ENCODE peak calls at places on chromosomes 3 and 15, in five cellular contexts. N is NCI-H187, Y is memory B cell, X is NCI-H774, Z is neural progenitor cell. P is an unnamed sample.

GRCh38 chr3:14816359-14816758 is 2.4 kb upstream of the FGD5 start:
- DNase-seq in N (no peak), Y (no peak), X (no peak), Z (no peak), P (no peak)

GRCh38 chr3:179149239-179149887 is 1.2 kb downstream of the PIK3CA start:
- DNase-seq in N (peak), Y (peak), X (no peak), Z (peak), P (no peak)

GRCh38 chr3:134603480-134603879 is 47.3 kb downstream of the KY start:
- DNase-seq in N (no peak), Y (no peak), X (no peak), Z (no peak), P (peak)

GRCh38 chr3:150145659-150146058 is 175.0 kb upstream of the PFN2 start:
- DNase-seq in N (no peak), Y (no peak), X (no peak), Z (no peak), P (no peak)

GRCh38 chr3:158094235-158094916 is 11.8 kb downstream of the SHOX2 start:
- DNase-seq in N (no peak), Y (no peak), X (no peak), Z (peak), P (peak)

GRCh38 chr15:39230917-39231285 is 350.0 kb upstream of the THBS1 start:
- DNase-seq in N (no peak), Y (no peak), X (no peak), Z (no peak), P (no peak)

GRCh38 chr15:99172171-99172570 is 67.3 kb downstream of the SYNM start:
- DNase-seq in N (no peak), Y (no peak), X (no peak), Z (no peak), P (no peak)

GRCh38 chr15:63599401-63600000 is 2.3 kb downstream of the FBXL22 start:
- DNase-seq in N (no peak), Y (peak), X (no peak), Z (peak), P (peak)

GRCh38 chr3:33027091-33027490 is 69.9 kb downstream of the GLB1 start:
- DNase-seq in N (no peak), Y (no peak), X (no peak), Z (no peak), P (no peak)

GRCh38 chr3:54951405-54951804 is 23.5 kb upstream of the LRTM1 start:
- DNase-seq in N (no peak), Y (no peak), X (no peak), Z (peak), P (peak)

GRCh38 chr15:38391186-38391585 is 62.7 kb upstream of the FAM98B start:
- DNase-seq in N (no peak), Y (no peak), X (no peak), Z (no peak), P (no peak)

GRCh38 chr15:77650285-77650684 is 17.6 kb upstream of the LINGO1 start:
- DNase-seq in N (no peak), Y (no peak), X (no peak), Z (peak), P (peak)

GRCh38 chr3:51408021-51408420 is 16.9 kb downstream of the RBM15B start:
- DNase-seq in N (no peak), Y (no peak), X (no peak), Z (no peak), P (no peak)

GRCh38 chr15:78317145-78317836 is 17.9 kb upstream of the SKIC8 start:
- DNase-seq in N (no peak), Y (no peak), X (no peak), Z (no peak), P (peak)

GRCh38 chr15:65328506-65329297 is 24.2 kb downstream of the RNU5B-1 start:
- DNase-seq in N (no peak), Y (no peak), X (no peak), Z (no peak), P (peak)

GRCh38 chr3:112685435-112685834 is 44.5 kb upstream of the CCDC80 start:
- DNase-seq in N (no peak), Y (no peak), X (no peak), Z (no peak), P (no peak)

GRCh38 chr3:113867506-113867905 is 28.9 kb downstream of the GRAMD1C start:
- DNase-seq in N (no peak), Y (no peak), X (no peak), Z (no peak), P (no peak)

GRCh38 chr3:68256635-68257034 is 602.2 kb upstream of the SUCLG2 start:
- DNase-seq in N (no peak), Y (no peak), X (no peak), Z (peak), P (peak)

GRCh38 chr15:40525855-40526254 is 39.0 kb downstream of the CCDC32 start:
- DNase-seq in N (no peak), Y (no peak), X (no peak), Z (no peak), P (no peak)

GRCh38 chr3:53696401-53697172 is 149.6 kb downstream of the CHDH start:
- DNase-seq in N (no peak), Y (peak), X (no peak), Z (no peak), P (peak)

GRCh38 chr15:57224664-57225063 is 151.6 kb upstream of the CGNL1 start:
- DNase-seq in N (no peak), Y (no peak), X (no peak), Z (no peak), P (no peak)

GRCh38 chr15:51224428-51224827 is 114.0 kb downstream of the CYP19A1 start:
- DNase-seq in N (no peak), Y (no peak), X (no peak), Z (no peak), P (no peak)

GRCh38 chr3:97942801-97943546 is 29.3 kb downstream of the RIOX2 start:
- DNase-seq in N (peak), Y (no peak), X (peak), Z (no peak), P (no peak)

GRCh38 chr3:46019707-46020106 is 7.6 kb downstream of the XCR1 start:
- DNase-seq in N (no peak), Y (no peak), X (no peak), Z (no peak), P (no peak)

GRCh38 chr3:73502609-73503560 is 121.9 kb downstream of the PDZRN3 start:
- DNase-seq in N (no peak), Y (peak), X (peak), Z (peak), P (peak)

GRCh38 chr3:37324752-37325407 is 150.5 kb upstream of the LRRFIP2 start:
- DNase-seq in N (no peak), Y (no peak), X (no peak), Z (no peak), P (no peak)

GRCh38 chr3:77620009-77620408 is 580.1 kb downstream of the ROBO2 start:
- DNase-seq in N (no peak), Y (no peak), X (no peak), Z (no peak), P (no peak)

GRCh38 chr15:56410712-56411111 is 45.5 kb downstream of the TEX9 start:
- DNase-seq in N (no peak), Y (no peak), X (no peak), Z (no peak), P (no peak)

GRCh38 chr3:111541391-111541790 is 606 bp upstream of the CD96 start:
- DNase-seq in N (no peak), Y (no peak), X (no peak), Z (no peak), P (no peak)

GRCh38 chr3:63015614-63016016 is 140.4 kb upstream of the CADPS start:
- DNase-seq in N (no peak), Y (no peak), X (peak), Z (peak), P (peak)

GRCh38 chr15:101126618-101127502 is 125.0 kb downstream of the CHSY1 start:
- DNase-seq in N (no peak), Y (peak), X (no peak), Z (peak), P (peak)

P was measured in endodermal cell.